ENCODE peak calls at places on chromosome 16, in six cellular contexts. X is smooth muscle cell of the brain vasculature; Q is amygdala; W is activated CD4-positive, alpha-beta T cell treated with anti-CD3 and anti-CD28 coated beads, Interleukin-2, amount 50 U/mL, for 1 hour; U is GM12865; L is T-cell. F is an unnamed sample.

GRCh38 chr16:54178491-54178976 is 108.1 kb downstream of the IRX3 start:
- DNase-seq in U (no peak), Q (no peak), X (no peak), L (no peak), W (no peak), F (no peak)

GRCh38 chr16:24493859-24494258 is 45.5 kb upstream of the RBBP6 start:
- DNase-seq in Q (no peak), L (no peak), W (no peak), X (no peak), U (no peak), F (peak)

GRCh38 chr16:12539185-12539929 is 264.3 kb downstream of the CPPED1 start:
- DNase-seq in W (no peak), U (peak), Q (no peak), L (no peak), X (no peak), F (no peak)

GRCh38 chr16:50711862-50712567 is 18.6 kb downstream of the NOD2 start:
- DNase-seq in W (no peak), Q (peak), L (no peak), X (no peak), U (no peak), F (peak)

GRCh38 chr16:734981-735881 is 5.6 kb downstream of the CIAO3 start:
- DNase-seq in Q (no peak), U (no peak), X (no peak), W (no peak), L (no peak), F (no peak)

GRCh38 chr16:82630688-82631087 is 3.9 kb downstream of the CDH13 start:
- DNase-seq in Q (no peak), W (no peak), L (no peak), U (no peak), X (no peak), F (no peak)

GRCh38 chr16:30699615-30700099 is 686 bp downstream of the SRCAP start:
- DNase-seq in Q (no peak), U (no peak), L (no peak), W (no peak), X (no peak), F (no peak)

GRCh38 chr16:54938351-54939346 is 8.0 kb downstream of the IRX5 start:
- DNase-seq in X (no peak), W (no peak), L (no peak), Q (no peak), U (no peak), F (no peak)

GRCh38 chr16:70678121-70678897 is 7.5 kb downstream of the MTSS2 start:
- DNase-seq in X (no peak), U (no peak), W (no peak), L (no peak), Q (no peak), F (no peak)

GRCh38 chr16:68425498-68426354 is 22.6 kb downstream of the SMPD3 start:
- DNase-seq in Q (no peak), L (no peak), U (no peak), W (no peak), X (no peak), F (no peak)

GRCh38 chr16:21950782-21951521 is 2.2 kb upstream of the UQCRC2 start:
- DNase-seq in U (peak), X (peak), Q (no peak), W (peak), L (no peak), F (peak)

GRCh38 chr16:56115817-56116576 is 75.3 kb upstream of the GNAO1 start:
- DNase-seq in L (no peak), Q (no peak), W (no peak), U (no peak), X (no peak), F (peak)

GRCh38 chr16:85210423-85211169 is 98.3 kb upstream of the CIBAR2 start:
- DNase-seq in Q (no peak), L (no peak), W (no peak), U (no peak), X (no peak), F (no peak)

GRCh38 chr16:72195609-72196008 is 23.7 kb upstream of the PMFBP1 start:
- DNase-seq in X (no peak), L (no peak), W (no peak), U (no peak), Q (no peak), F (no peak)

GRCh38 chr16:86396918-86397317 is 113.4 kb upstream of the FOXF1 start:
- DNase-seq in W (no peak), U (no peak), L (no peak), Q (no peak), X (no peak), F (no peak)

F was measured in Ammon's horn.